ENCODE peak calls at places on chromosomes 4 and X, in seven cellular contexts. H is right lobe of liver, W is coronary artery, R is AG09309, K is choroid plexus epithelial cell, T is AG10803, V is AG04450. P is an unnamed sample.

GRCh38 chrX:48573690-48574269 is 504 bp upstream of the RBM3 start:
- DNase-seq in H (peak; percentile 49), W (no peak), R (no peak), K (peak; percentile 52), T (no peak), V (no peak), P (peak; percentile 46)

GRCh38 chrX:81586091-81586490 is 384.2 kb downstream of the SH3BGRL start:
- DNase-seq in H (no peak), W (no peak), R (no peak), K (no peak), T (no peak), V (no peak), P (no peak)

GRCh38 chrX:115892787-115893671 is 277.5 kb upstream of the AGTR2 start:
- DNase-seq in H (no peak), W (no peak), R (peak; percentile 35), K (peak; percentile 21), T (no peak), V (no peak), P (no peak)

GRCh38 chrX:45009371-45010000 is 136.5 kb downstream of the KDM6A start:
- DNase-seq in H (no peak), W (no peak), R (no peak), K (no peak), T (peak; percentile 31), V (no peak), P (no peak)

GRCh38 chrX:43882294-43882681 is at the start of gene MAOB:
- DNase-seq in H (peak; percentile 80), W (no peak), R (no peak), K (no peak), T (no peak), V (no peak), P (peak; percentile 46)

GRCh38 chrX:43939187-43939926 is 33.8 kb downstream of the NDP start:
- DNase-seq in H (no peak), W (no peak), R (no peak), K (peak; percentile 16), T (no peak), V (no peak), P (no peak)

GRCh38 chr4:58679051-58679450 is 1568.9 kb upstream of the IGFBP7 start:
- DNase-seq in H (no peak), W (no peak), R (no peak), K (no peak), T (no peak), V (no peak), P (no peak)

GRCh38 chrX:23616361-23616760 is 50.9 kb upstream of the PRDX4 start:
- DNase-seq in H (no peak), W (no peak), R (peak; percentile 4), K (peak; percentile 53), T (peak; percentile 19), V (no peak), P (no peak)

GRCh38 chr4:167890226-167890625 is 202.1 kb upstream of the ANXA10 start:
- DNase-seq in H (no peak), W (no peak), R (no peak), K (peak; percentile 30), T (no peak), V (no peak), P (no peak)

GRCh38 chrX:29687687-29688086 is 527.7 kb upstream of the MAGEB2 start:
- DNase-seq in H (no peak), W (no peak), R (no peak), K (peak; percentile 83), T (peak; percentile 21), V (no peak), P (no peak)

GRCh38 chr4:8580321-8581093 is at the start of gene GPR78:
- DNase-seq in H (no peak), W (no peak), R (no peak), K (peak; percentile 55), T (peak; percentile 22), V (no peak), P (peak; percentile 66)

GRCh38 chrX:150692837-150693781 is at the start of gene MTMR1:
- DNase-seq in H (peak; percentile 49), W (no peak), R (no peak), K (no peak), T (no peak), V (no peak), P (peak; percentile 48)

GRCh38 chrX:97026406-97026805 is 142.7 kb downstream of the RPA4 start:
- DNase-seq in H (no peak), W (no peak), R (no peak), K (peak; percentile 48), T (no peak), V (no peak), P (no peak)
- TF ChIP-seq CTCF in H (no peak), W (no peak), R (no peak), K (peak; percentile 27), T (no peak), V (no peak), P (no peak)

GRCh38 chr4:178329226-178329872 is 887.1 kb upstream of the AGA start:
- DNase-seq in H (no peak), W (no peak), R (no peak), K (no peak), T (no peak), V (no peak), P (no peak)

DNA sequence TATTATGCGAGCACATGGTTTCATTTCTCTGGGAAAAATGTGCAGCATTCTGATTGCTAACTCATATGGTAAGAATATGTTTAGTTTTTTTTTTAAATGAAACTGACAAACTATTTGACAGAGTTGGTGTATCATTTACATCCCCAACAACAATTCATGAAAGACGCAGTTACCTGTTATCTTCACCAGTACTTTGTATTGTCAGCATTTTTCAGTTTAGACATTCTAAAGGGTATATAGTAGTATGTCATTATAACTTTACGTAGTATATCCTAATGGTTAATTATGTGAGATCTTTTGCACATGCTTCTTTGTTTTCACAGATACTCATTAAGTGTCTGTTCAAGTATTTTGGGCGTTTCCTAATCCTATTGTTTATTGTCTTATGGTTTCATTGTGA is 891.1 kb upstream of the AGA start:
- DNase-seq in H (no peak), W (no peak), R (no peak), K (no peak), T (no peak), V (no peak), P (no peak)
- H3K4me3 ChIP-seq in H (no peak overlapping the region), W (no peak overlapping the region), R (no peak overlapping the region), K (no peak overlapping the region), T (no peak overlapping the region), V (no peak overlapping the region), P (no peak overlapping the region)

GRCh38 chr4:89836897-89837384 is at the start of gene SNCA:
- DNase-seq in H (peak; percentile 53), W (no peak), R (no peak), K (peak; percentile 39), T (no peak), V (no peak), P (peak; percentile 55)

GRCh38 chr4:89838005-89838404 is 1.0 kb upstream of the SNCA start:
- DNase-seq in H (no peak), W (no peak), R (no peak), K (peak; percentile 19), T (no peak), V (no peak), P (no peak)

GRCh38 chr4:89836031-89836777 is 757 bp downstream of the SNCA start:
- DNase-seq in H (no peak), W (no peak), R (no peak), K (no peak), T (no peak), V (no peak), P (no peak)

GRCh38 chr4:89839558-89839957 is 2.6 kb upstream of the SNCA start:
- DNase-seq in H (no peak), W (no peak), R (no peak), K (no peak), T (no peak), V (no peak), P (no peak)

DNA sequence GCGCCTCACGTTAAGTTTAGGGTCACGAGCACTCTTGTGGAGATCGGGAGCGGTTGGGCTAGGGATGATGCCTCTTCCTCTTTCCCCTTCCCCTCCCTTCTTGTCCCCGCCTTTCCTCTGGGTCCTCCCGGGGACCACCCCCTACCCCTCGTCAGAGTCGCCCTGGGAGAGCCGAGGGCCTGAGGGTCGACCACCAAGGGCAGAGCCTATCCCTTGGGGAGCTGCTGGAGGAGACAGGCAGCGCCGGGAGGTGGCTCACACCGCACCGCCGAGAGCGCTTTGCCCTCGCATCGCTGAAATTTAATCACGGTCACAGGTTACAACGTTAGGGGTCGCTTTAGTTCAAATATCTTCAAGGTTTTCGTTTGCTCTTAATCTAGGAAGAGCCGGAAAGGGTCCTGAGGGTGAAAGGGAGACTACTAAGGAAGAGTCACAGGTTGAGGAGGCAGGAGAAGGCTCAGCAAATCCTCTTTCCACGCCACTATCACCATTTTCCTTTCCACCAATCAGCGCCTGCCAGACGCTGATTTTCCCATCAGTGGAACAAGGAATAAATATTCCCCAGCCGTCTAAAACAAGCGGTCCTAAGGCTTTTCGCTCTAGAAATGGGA is 529 bp upstream of the SNCA start:
- DNase-seq in H (no peak), W (no peak), R (no peak), K (peak; percentile 37), T (no peak), V (no peak), P (no peak)
- TF ChIP-seq CTCF in H (no peak), W (no peak), R (no peak), K (peak; percentile 11), T (no peak), V (peak; percentile 17), P (no peak)

GRCh38 chr4:54065282-54066087 is 1.1 kb upstream of the CHIC2 start:
- DNase-seq in H (no peak), W (no peak), R (no peak), K (no peak), T (peak; percentile 63), V (no peak), P (no peak)
- H3K4me3 ChIP-seq in H (peak overlapping the region; percentile 97), W (peak overlapping the region; percentile 98), R (no peak overlapping the region), K (no peak overlapping the region), T (no peak overlapping the region), V (no peak overlapping the region), P (peak overlapping the region; percentile 90)

DNA sequence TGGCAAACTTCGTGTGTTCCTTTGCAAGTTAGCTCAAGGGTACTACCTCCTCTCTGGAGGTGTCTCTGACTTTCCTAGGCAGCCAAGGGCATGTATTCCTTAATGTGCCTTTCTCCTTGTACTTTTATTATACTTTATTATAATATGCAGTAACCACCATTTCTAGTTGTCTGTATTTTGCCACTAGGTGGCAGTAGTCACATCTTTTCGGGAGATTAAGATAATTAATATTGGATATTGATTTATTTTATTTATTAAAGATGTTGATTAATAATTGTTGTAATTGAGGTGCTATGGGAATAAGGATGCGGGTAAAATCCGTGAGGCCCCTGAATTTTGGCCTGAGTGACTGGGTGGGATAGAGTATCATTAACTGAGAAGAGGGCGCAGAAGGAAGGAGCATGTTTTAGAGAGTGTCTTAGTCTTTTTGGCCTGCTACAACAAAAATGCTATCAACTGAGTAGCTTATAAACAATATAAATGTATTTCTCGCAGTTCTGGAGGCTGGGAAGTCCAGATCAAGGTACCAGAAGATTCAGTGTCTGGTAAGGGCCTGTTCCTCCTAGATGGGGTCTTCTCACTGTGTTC is 153.3 kb downstream of the TMEM164 start:
- DNase-seq in H (no peak), W (no peak), R (no peak), K (peak; percentile 26), T (peak; percentile 9), V (no peak), P (no peak)
- TF ChIP-seq CTCF in H (peak; percentile 67), W (peak; percentile 36), R (peak; percentile 46), K (peak; percentile 32), T (peak; percentile 49), V (peak; percentile 46), P (peak; percentile 43)